ENCODE peak calls at places on chromosomes 16 and 17, in six cellular contexts. L, M, Z, E, I and D are unnamed samples.

GRCh38 chr16:83456934-83457333 is 350.8 kb upstream of the HSBP1 start:
- DNase-seq in I (no peak), Z (no peak), E (no peak), M (no peak), L (no peak), D (no peak)

GRCh38 chr16:48813485-48813884 is 203.5 kb upstream of the N4BP1 start:
- DNase-seq in E (no peak), L (no peak), M (no peak), Z (no peak), I (no peak), D (no peak)

GRCh38 chr16:6684076-6684673 is 648.5 kb upstream of the RBFOX1 start:
- DNase-seq in I (no peak), Z (peak; percentile 20), M (peak; percentile 1), E (peak; percentile 20), L (peak; percentile 77), D (peak; percentile 1)

GRCh38 chr17:28008526-28008925 is 34.0 kb upstream of the NLK start:
- DNase-seq in I (no peak), M (peak; percentile 23), Z (peak; percentile 70), L (peak; percentile 97), E (peak; percentile 37), D (no peak)

GRCh38 chr16:66516172-66516807 is 33.6 kb downstream of the TK2 start:
- DNase-seq in L (no peak), M (no peak), Z (no peak), E (no peak), I (no peak), D (no peak)

GRCh38 chr16:70158261-70158939 is 15.2 kb upstream of the CLEC18C start:
- DNase-seq in L (peak; percentile 72), I (no peak), Z (no peak), M (no peak), E (no peak), D (no peak)

GRCh38 chr16:65070831-65071230 is 51.0 kb downstream of the CDH11 start:
- DNase-seq in L (peak; percentile 73), Z (peak; percentile 99), M (no peak), E (no peak), I (no peak), D (no peak)

GRCh38 chr17:31443386-31443785 is 51.9 kb downstream of the RAB11FIP4 start:
- DNase-seq in L (no peak), M (no peak), I (no peak), E (no peak), Z (no peak), D (no peak)

GRCh38 chr17:42275527-42276358 is 448 bp downstream of the STAT5B start:
- DNase-seq in I (peak; percentile 18), M (no peak), Z (peak; percentile 44), E (peak; percentile 40), L (peak; percentile 77), D (peak; percentile 17)

GRCh38 chr17:36592316-36592710 is 634 bp downstream of the DHRS11 start:
- DNase-seq in I (no peak), M (no peak), E (no peak), L (peak; percentile 88), Z (peak; percentile 15), D (peak; percentile 7)

GRCh38 chr16:88431651-88432050 is 21.4 kb upstream of the ZFPM1 start:
- DNase-seq in M (no peak), I (no peak), E (no peak), Z (no peak), L (no peak), D (no peak)

GRCh38 chr16:27330542-27330941 is 16.8 kb downstream of the IL4R start:
- DNase-seq in Z (peak; percentile 90), E (no peak), L (peak; percentile 71), M (no peak), I (no peak), D (no peak)

GRCh38 chr16:8505327-8505991 is 84.9 kb downstream of the TMEM114 start:
- DNase-seq in E (no peak), L (peak; percentile 45), Z (no peak), M (peak; percentile 1), I (no peak), D (no peak)

GRCh38 chr16:50742521-50743150 is 750 bp downstream of the CYLD start:
- DNase-seq in L (peak; percentile 67), M (peak; percentile 8), I (no peak), Z (peak; percentile 31), E (peak; percentile 61), D (peak; percentile 37)

GRCh38 chr16:69223882-69224281 is 36.9 kb downstream of the SNTB2 start:
- DNase-seq in L (no peak), Z (peak; percentile 76), E (no peak), I (no peak), M (no peak), D (no peak)

GRCh38 chr17:50425682-50426471 is at the start of gene ACSF2:
- DNase-seq in I (peak; percentile 62), L (peak; percentile 92), M (peak; percentile 43), E (peak; percentile 81), Z (peak; percentile 55), D (peak; percentile 72)

GRCh38 chr16:70552675-70553074 is 29.1 kb downstream of the SF3B3 start:
- DNase-seq in E (no peak), L (no peak), M (no peak), Z (no peak), I (no peak), D (no peak)

GRCh38 chr16:75702247-75702646 is 986 bp upstream of the DUXB start:
- DNase-seq in E (no peak), Z (peak; percentile 55), L (no peak), M (no peak), I (no peak), D (no peak)

GRCh38 chr16:79146-80054 is 1.4 kb downstream of the MPG start:
- DNase-seq in M (peak; percentile 7), E (no peak), I (no peak), L (no peak), Z (peak; percentile 77), D (no peak)

GRCh38 chr17:56978441-56979090 is 635 bp downstream of the SCPEP1 start:
- DNase-seq in E (peak; percentile 26), Z (no peak), M (no peak), I (no peak), L (peak; percentile 60), D (no peak)